ENCODE peak calls at places on chromosomes 2 and 18, in nine cellular contexts. A, L, P, W, N, Z, C, Y and H are unnamed samples. For H3K4me1, the result is how much of the 10 kb centered on the place peaks cover.

GRCh38 chr2:233033672-233034071 is 1.2 kb downstream of the NEU2 start:
- DNase-seq in A (no peak), L (no peak), P (peak), W (no peak), N (no peak), Z (no peak), C (no peak), Y (no peak), H (no peak)

GRCh38 chr2:39730276-39730675 is 48.8 kb downstream of the THUMPD2 start:
- DNase-seq in A (no peak), L (no peak), P (no peak), W (no peak), N (no peak), Z (no peak), C (no peak), Y (no peak), H (no peak)

GRCh38 chr18:64244571-64244970 is 95.7 kb upstream of the LINC00305 start:
- DNase-seq in A (peak), L (peak), P (no peak), W (no peak), N (no peak), Z (peak), C (peak), Y (no peak), H (no peak)

GRCh38 chr2:197556456-197556855 is 40.6 kb downstream of the MOB4 start:
- DNase-seq in A (no peak), L (peak), P (peak), W (no peak), N (peak), Z (no peak), C (peak), Y (no peak), H (no peak)

GRCh38 chr2:97011977-97012569 is 25.7 kb upstream of the FAM178B start:
- DNase-seq in A (peak), L (peak), P (peak), W (peak), N (peak), Z (no peak), C (peak), Y (no peak), H (no peak)

GRCh38 chr2:172442072-172442895 is 14.9 kb downstream of the ITGA6 start:
- DNase-seq in A (peak), L (peak), P (peak), W (peak), N (peak), Z (no peak), C (peak), Y (peak), H (no peak)

GRCh38 chr18:74139888-74140287 is 7.7 kb downstream of the FBXO15 start:
- DNase-seq in A (no peak), L (no peak), P (peak), W (no peak), N (peak), Z (no peak), C (no peak), Y (no peak), H (no peak)

GRCh38 chr2:74235041-74235440 is 36.6 kb downstream of the MTHFD2 start:
- DNase-seq in A (no peak), L (no peak), P (no peak), W (no peak), N (no peak), Z (no peak), C (no peak), Y (no peak), H (no peak)

GRCh38 chr2:183995632-183996031 is 602.7 kb upstream of the ZNF804A start:
- DNase-seq in A (no peak), L (peak), P (no peak), W (no peak), N (no peak), Z (no peak), C (peak), Y (no peak), H (no peak)

GRCh38 chr2:10452956-10453885 is 5.1 kb upstream of the ODC1 start:
- DNase-seq in A (peak), L (peak), P (no peak), W (no peak), N (no peak), Z (no peak), C (no peak), Y (no peak), H (no peak)

GRCh38 chr2:216903470-216903869 is 43.6 kb upstream of the TNP1 start:
- DNase-seq in A (no peak), L (no peak), P (no peak), W (no peak), N (no peak), Z (no peak), C (no peak), Y (no peak), H (no peak)

GRCh38 chr18:8286303-8286702 is 322.9 kb upstream of the RAB12 start:
- DNase-seq in A (no peak), L (no peak), P (peak), W (no peak), N (no peak), Z (no peak), C (no peak), Y (no peak), H (no peak)

GRCh38 chr2:119678021-119678656 is 862 bp upstream of the TMEM177 start:
- DNase-seq in A (no peak), L (no peak), P (no peak), W (peak), N (no peak), Z (no peak), C (no peak), Y (peak), H (no peak)

GRCh38 chr18:50297621-50298442 is 10.3 kb upstream of the CXXC1 start:
- DNase-seq in A (peak), L (peak), P (peak), W (no peak), N (peak), Z (peak), C (peak), Y (peak), H (peak)

GRCh38 chr2:54724560-54725342 is 1.3 kb downstream of the EML6 start:
- DNase-seq in A (peak), L (peak), P (no peak), W (no peak), N (no peak), Z (no peak), C (no peak), Y (peak), H (peak)

GRCh38 chr2:48345176-48345575 is 184.8 kb upstream of the STON1 start:
- DNase-seq in A (no peak), L (no peak), P (no peak), W (peak), N (peak), Z (no peak), C (peak), Y (no peak), H (no peak)

GRCh38 chr2:29966256-29966655 is 44.9 kb upstream of the ALK start:
- DNase-seq in A (no peak), L (no peak), P (no peak), W (no peak), N (no peak), Z (no peak), C (no peak), Y (no peak), H (no peak)

GRCh38 chr2:60548844-60549243 is 4.6 kb downstream of the BCL11A start:
- DNase-seq in A (no peak), L (no peak), P (no peak), W (no peak), N (no peak), Z (no peak), C (no peak), Y (no peak), H (no peak)
- H3K27ac ChIP-seq in A (no peak), L (no peak), P (no peak), W (no peak), N (no peak), Z (no peak), C (no peak), Y (no peak), H (no peak)

DNA sequence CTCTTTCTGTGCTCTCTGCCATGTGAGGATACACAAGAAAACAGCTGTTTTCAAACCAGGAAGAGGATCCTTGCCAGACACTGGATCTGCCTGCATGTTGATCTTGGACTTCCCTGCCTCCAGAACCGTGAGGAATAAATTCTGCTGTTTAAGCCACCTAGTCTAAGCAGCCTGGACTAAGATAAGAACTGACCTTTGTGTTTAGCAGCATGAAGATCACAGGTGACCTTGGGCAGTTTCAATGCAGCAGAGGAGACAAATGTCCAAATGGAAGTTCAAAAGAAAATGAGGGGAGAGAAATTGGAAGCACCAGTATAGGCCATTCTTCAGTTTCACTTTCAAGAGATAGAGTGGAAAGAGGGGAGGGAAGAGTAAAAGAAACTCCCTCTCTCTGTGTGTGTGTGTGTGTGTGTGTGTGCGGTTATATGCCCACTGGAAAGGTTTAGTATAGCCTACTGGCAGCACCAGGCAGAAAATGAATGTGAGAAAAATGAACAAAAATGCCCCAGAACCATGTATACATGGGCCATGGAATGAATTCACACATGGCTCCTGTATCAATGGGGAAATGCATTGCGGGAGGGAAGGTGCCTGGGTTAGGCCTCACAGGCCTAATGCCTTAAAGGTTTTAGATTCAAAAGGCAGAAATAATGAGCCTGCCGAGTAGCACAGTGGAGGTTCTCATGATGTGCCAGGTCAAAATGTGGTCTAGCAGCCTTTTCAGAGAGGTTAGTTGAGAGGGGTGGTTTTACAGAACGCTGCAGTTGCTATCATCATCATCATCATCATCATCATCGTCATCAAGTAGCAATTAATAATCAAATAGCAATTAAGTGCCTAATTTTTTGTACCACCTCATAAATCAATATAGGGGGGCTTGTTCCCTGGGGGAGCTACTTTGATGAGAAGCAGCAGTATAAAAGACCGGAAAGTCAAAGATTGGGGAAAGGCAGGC is 1.1 kb upstream of the CERS6 start:
- DNase-seq in A (no peak), L (no peak), P (no peak), W (peak), N (no peak), Z (no peak), C (peak), Y (no peak), H (no peak)
- H3K4me3 ChIP-seq in A (no peak), L (no peak), P (peak), W (peak), N (no peak), Z (no peak), C (peak), Y (peak), H (peak)

DNA sequence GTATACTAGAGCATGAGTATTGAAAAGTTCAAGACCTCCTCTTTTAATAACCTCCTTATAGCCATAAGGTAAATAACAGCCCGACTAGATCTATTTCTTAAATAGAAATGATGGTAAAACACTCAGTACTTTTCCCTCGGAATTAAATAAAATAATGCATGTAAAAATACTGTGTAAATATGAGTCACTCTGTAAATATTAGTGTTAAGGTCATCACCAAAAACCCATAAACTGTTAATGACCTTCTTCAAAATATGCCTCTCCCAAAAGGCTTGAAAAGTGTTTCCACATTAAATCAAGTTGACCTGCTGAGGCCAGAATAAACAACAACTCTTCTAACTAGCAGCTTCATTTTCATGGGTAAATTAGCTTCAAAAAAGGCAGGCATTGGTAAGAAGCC is 25.3 kb upstream of the BZW1 start:
- DNase-seq in A (no peak), L (no peak), P (peak), W (peak), N (peak), Z (no peak), C (peak), Y (no peak), H (no peak)
- H3K4me1 ChIP-seq in A (under half), L (under half), P (under half), W (under half), N (under half), Z (under half), C (under half), Y (under half), H (under half)

GRCh38 chr2:1649103-1649870 is 95.0 kb downstream of the PXDN start:
- DNase-seq in A (no peak), L (no peak), P (no peak), W (no peak), N (no peak), Z (no peak), C (no peak), Y (no peak), H (no peak)
- H3K27ac ChIP-seq in A (no peak), L (no peak), P (no peak), W (no peak), N (no peak), Z (no peak), C (no peak), Y (no peak), H (no peak)

GRCh38 chr2:215713393-215713792 is 277.5 kb upstream of the FN1 start:
- DNase-seq in A (no peak), L (no peak), P (peak), W (peak), N (peak), Z (no peak), C (peak), Y (no peak), H (no peak)

GRCh38 chr2:215711484-215712034 is 275.7 kb upstream of the FN1 start:
- DNase-seq in A (no peak), L (peak), P (peak), W (peak), N (peak), Z (no peak), C (peak), Y (no peak), H (no peak)

GRCh38 chr2:215716971-215717370 is 281.1 kb upstream of the FN1 start:
- DNase-seq in A (no peak), L (no peak), P (no peak), W (no peak), N (no peak), Z (no peak), C (no peak), Y (no peak), H (no peak)

GRCh38 chr2:215712219-215712849 is 276.5 kb upstream of the FN1 start:
- DNase-seq in A (no peak), L (peak), P (no peak), W (peak), N (no peak), Z (no peak), C (peak), Y (no peak), H (no peak)

GRCh38 chr2:215712850-215713230 is 277.0 kb upstream of the FN1 start:
- DNase-seq in A (no peak), L (no peak), P (peak), W (peak), N (peak), Z (no peak), C (peak), Y (no peak), H (no peak)
- H3K4me3 ChIP-seq in A (no peak), L (no peak), P (no peak), W (no peak), N (no peak), Z (no peak), C (no peak), Y (no peak), H (no peak)

DNA sequence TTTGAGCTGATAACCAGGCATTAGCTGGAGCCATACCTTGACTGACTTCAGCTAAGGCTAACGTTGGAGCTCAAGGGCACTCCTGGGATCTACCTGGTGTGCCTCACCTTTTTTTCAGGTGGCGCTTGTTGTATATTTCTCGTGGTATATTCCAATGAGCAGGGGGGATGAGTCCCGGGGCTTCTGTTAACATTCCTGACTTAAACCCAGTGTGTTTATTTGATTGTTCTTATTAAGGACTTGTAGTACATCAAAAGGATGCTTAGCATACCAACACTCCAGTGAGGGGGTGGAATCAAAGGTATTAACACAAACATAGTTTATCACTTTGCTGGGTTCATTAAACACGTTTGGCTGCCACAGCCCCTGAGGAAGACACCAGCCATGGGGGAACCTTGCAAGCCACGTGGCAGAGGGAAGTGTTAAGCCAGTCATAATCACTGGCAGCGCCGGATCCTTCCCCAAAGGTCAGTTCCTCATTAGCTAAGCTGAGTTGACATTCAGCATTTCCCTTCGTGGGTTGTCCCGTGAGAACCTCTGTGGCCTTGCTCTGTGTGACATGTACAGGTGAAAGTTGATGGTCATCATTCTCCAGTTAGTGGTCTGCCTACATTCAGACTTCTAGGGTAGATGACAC is 119.5 kb upstream of the MCFD2 start:
- DNase-seq in A (peak), L (peak), P (no peak), W (peak), N (no peak), Z (no peak), C (no peak), Y (peak), H (peak)
- H3K4me1 ChIP-seq in A (under half), L (under half), P (under half), W (half or more), N (under half), Z (under half), C (half or more), Y (under half), H (under half)

GRCh38 chr2:207533609-207534008 is 3.8 kb downstream of the CREB1 start:
- DNase-seq in A (no peak), L (no peak), P (no peak), W (no peak), N (peak), Z (no peak), C (no peak), Y (no peak), H (no peak)

GRCh38 chr2:207531024-207531411 is 1.3 kb downstream of the CREB1 start:
- DNase-seq in A (peak), L (no peak), P (no peak), W (no peak), N (peak), Z (no peak), C (no peak), Y (no peak), H (no peak)

GRCh38 chr2:207534390-207534789 is 4.6 kb downstream of the CREB1 start:
- DNase-seq in A (no peak), L (no peak), P (no peak), W (no peak), N (no peak), Z (no peak), C (no peak), Y (no peak), H (no peak)

GRCh38 chr2:207530160-207531023 is 630 bp downstream of the CREB1 start:
- DNase-seq in A (peak), L (peak), P (no peak), W (peak), N (peak), Z (no peak), C (peak), Y (peak), H (peak)

DNA sequence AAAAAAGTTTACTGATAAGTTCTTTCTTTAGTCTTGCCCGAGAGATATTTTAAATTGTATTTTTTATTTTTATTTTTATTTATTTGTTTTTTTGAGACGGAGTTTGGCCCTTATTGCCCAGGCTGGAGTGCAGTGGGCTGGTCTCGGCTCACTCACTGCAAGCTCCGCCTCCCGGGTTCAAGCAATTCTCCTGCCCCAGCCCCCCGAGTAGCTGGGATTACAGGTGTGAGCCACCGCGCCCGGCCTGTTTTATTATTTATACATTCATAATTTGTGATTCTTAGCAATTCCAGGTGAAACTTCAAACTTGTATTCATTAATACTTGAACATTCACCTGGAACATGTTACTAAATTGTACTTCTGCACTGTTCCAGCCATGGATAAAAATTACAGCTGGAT is 2.9 kb downstream of the CREB1 start:
- DNase-seq in A (no peak), L (no peak), P (no peak), W (no peak), N (no peak), Z (no peak), C (no peak), Y (no peak), H (no peak)
- H3K27ac ChIP-seq in A (no peak), L (no peak), P (no peak), W (no peak), N (no peak), Z (no peak), C (no peak), Y (no peak), H (peak)

DNA sequence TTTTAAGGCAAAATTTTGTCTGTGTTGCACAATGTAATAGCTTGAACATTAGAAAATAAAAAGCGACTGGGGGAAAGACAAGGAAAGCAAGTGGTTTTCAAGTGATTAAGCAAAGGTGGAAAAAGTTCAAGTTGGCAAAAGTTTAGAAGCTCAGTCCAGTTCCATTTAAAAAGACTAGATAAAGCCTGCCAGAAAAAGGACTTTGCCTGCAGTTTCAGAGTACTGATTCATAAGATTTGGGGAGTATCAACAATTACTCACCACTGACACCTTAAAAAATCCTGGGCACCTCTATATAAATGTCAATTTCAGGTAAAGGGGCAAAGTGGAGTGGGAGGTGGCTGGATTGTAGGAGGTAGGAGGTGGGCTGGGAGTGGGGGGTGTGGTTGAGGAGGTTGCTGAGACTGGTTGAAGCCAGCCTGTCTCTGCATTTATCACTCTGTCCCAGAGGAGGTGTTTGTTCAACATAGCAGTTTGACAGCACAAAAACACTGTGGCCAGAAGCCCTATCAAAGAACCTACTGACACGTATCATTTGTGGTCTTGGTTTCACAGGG is 14.6 kb downstream of the ZEB2 start:
- DNase-seq in A (peak), L (peak), P (no peak), W (no peak), N (peak), Z (no peak), C (no peak), Y (no peak), H (no peak)
- H3K4me3 ChIP-seq in A (no peak), L (no peak), P (no peak), W (no peak), N (no peak), Z (no peak), C (no peak), Y (no peak), H (no peak)

GRCh38 chr2:128879161-128879560 is 560.5 kb upstream of the HS6ST1 start:
- DNase-seq in A (peak), L (peak), P (no peak), W (no peak), N (no peak), Z (peak), C (no peak), Y (no peak), H (no peak)
- H3K4me1 ChIP-seq in A (under half), L (under half), P (under half), W (under half), N (under half), Z (under half), C (under half), Y (under half), H (under half)